ENCODE peak calls at places on chromosome 9, in four cellular contexts. H is GM12878, I is HepG2, F is K562. R is an unnamed sample.

GRCh38 chr9:133224762-133225161 is 15.7 kb upstream of the OBP2B start:
- DNase-seq in H (no peak), I (no peak), F (no peak), R (no peak)

GRCh38 chr9:37127018-37127417 is 6.6 kb downstream of the ZCCHC7 start:
- DNase-seq in H (no peak), I (no peak), F (no peak), R (no peak)

GRCh38 chr9:12859704-12860251 is 85.0 kb downstream of the LURAP1L start:
- DNase-seq in H (no peak), I (no peak), F (no peak), R (no peak)

GRCh38 chr9:6816581-6816980 is 58.8 kb downstream of the KDM4C start:
- DNase-seq in H (no peak), I (no peak), F (no peak), R (no peak)

GRCh38 chr9:19028835-19029451 is 4.1 kb downstream of the SAXO1 start:
- DNase-seq in H (no peak), I (peak; percentile 54), F (peak; percentile 68), R (peak; percentile 86)

GRCh38 chr9:18861599-18862546 is 171.1 kb downstream of the SAXO1 start:
- DNase-seq in H (no peak), I (no peak), F (no peak), R (no peak)

GRCh38 chr9:106075568-106075967 is 381.2 kb downstream of the TMEM38B start:
- DNase-seq in H (no peak), I (no peak), F (no peak), R (no peak)

GRCh38 chr9:113381909-113382411 is 5.2 kb upstream of the HDHD3 start:
- DNase-seq in H (no peak), I (peak; percentile 89), F (no peak), R (no peak)

GRCh38 chr9:116549061-116549664 is 137.9 kb upstream of the TRIM32 start:
- DNase-seq in H (no peak), I (peak; percentile 91), F (peak; percentile 37), R (no peak)

GRCh38 chr9:137460363-137461315 is 1.5 kb upstream of the NSMF start:
- DNase-seq in H (no peak), I (no peak), F (no peak), R (no peak)

GRCh38 chr9:5435912-5436311 is 1.8 kb downstream of the PLGRKT start:
- DNase-seq in H (no peak), I (no peak), F (no peak), R (no peak)

GRCh38 chr9:34580358-34580757 is 9.2 kb downstream of the CNTFR start:
- DNase-seq in H (no peak), I (no peak), F (no peak), R (no peak)

GRCh38 chr9:130267930-130268329 is 2.4 kb downstream of the HMCN2 start:
- DNase-seq in H (no peak), I (no peak), F (no peak), R (no peak)

GRCh38 chr9:69745716-69746538 is 13.9 kb downstream of the PTAR1 start:
- DNase-seq in H (no peak), I (peak; percentile 14), F (peak; percentile 9), R (no peak)

GRCh38 chr9:137482094-137482781 is 23.1 kb upstream of the NSMF start:
- DNase-seq in H (peak; percentile 8), I (peak; percentile 31), F (peak; percentile 91), R (no peak)

GRCh38 chr9:88809836-88810235 is 181.4 kb upstream of the S1PR3 start:
- DNase-seq in H (no peak), I (no peak), F (no peak), R (no peak)

GRCh38 chr9:95004452-95005275 is 278.2 kb downstream of the AOPEP start:
- DNase-seq in H (no peak), I (peak; percentile 48), F (peak; percentile 63), R (peak; percentile 65)

GRCh38 chr9:133767625-133768024 is 29.5 kb upstream of the SARDH start:
- DNase-seq in H (no peak), I (no peak), F (no peak), R (no peak)

GRCh38 chr9:94758844-94759243 is 32.3 kb downstream of the AOPEP start:
- DNase-seq in H (no peak), I (no peak), F (no peak), R (no peak)

DNA sequence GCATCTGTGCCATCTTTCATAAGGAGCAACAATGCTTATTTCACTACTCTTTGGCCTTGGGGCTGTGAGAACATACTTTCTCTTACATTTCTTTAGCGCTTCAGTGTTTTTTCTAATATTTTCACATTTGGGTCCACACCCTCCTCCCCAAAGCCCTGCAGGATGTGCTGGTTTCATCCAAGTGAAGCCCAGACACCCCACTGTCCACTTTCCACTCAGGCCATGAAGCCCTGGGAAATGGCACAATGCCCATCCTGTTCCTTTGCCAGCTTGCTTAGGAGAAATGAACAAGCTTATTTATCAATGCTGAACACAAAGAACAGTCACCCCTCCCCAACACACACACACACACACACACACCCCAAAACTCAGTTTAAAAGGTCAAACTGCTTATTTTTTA is 17.3 kb upstream of the TMOD1 start:
- DNase-seq in H (no peak), I (no peak), F (no peak), R (no peak)
- TF ChIP-seq FOXK2 in H (no peak), I (no peak), F (no peak), R (no peak)

GRCh38 chr9:92003308-92004044 is 53.4 kb upstream of the ROR2 start:
- DNase-seq in H (no peak), I (no peak), F (no peak), R (no peak)
- TF ChIP-seq FOXK2 in H (no peak), I (no peak), F (no peak), R (no peak)

DNA sequence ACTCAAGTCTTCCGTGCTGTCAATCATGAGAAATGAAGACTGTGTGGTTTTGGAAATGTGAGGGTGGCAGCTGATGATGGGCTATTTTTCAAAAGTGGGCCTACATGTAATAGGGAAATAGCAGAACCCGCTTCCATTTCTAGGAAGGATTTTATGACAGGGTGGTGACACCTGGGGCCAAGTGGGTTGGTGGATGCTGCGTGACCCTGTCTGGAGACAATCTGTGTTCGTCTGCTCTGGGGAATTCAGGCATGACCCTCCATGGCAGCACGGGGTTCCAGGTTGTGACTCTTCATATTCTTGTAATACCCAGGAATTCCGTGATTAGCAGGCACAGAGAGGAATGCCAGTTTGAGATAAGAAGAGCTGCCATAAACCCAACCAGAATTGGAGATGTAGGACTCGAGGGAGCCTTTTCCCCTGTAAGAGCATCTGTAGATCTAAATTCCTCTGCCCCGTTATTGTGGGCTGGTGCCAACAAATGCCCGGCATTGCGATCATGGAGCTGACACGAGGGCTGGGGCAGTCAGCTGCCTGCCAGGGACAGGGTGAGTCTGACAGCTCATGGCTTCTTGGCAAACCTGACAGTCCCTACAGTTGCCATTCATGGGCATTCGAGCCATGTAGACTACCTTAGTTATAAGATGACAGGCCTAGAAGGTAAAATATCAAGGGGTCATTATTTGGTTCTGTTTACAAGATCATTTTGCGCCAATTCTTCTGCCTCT is 279.7 kb downstream of the GADD45G start:
- DNase-seq in H (no peak), I (no peak), F (no peak), R (no peak)
- TF ChIP-seq FOXK2 in H (no peak), I (no peak), F (no peak), R (no peak)

DNA sequence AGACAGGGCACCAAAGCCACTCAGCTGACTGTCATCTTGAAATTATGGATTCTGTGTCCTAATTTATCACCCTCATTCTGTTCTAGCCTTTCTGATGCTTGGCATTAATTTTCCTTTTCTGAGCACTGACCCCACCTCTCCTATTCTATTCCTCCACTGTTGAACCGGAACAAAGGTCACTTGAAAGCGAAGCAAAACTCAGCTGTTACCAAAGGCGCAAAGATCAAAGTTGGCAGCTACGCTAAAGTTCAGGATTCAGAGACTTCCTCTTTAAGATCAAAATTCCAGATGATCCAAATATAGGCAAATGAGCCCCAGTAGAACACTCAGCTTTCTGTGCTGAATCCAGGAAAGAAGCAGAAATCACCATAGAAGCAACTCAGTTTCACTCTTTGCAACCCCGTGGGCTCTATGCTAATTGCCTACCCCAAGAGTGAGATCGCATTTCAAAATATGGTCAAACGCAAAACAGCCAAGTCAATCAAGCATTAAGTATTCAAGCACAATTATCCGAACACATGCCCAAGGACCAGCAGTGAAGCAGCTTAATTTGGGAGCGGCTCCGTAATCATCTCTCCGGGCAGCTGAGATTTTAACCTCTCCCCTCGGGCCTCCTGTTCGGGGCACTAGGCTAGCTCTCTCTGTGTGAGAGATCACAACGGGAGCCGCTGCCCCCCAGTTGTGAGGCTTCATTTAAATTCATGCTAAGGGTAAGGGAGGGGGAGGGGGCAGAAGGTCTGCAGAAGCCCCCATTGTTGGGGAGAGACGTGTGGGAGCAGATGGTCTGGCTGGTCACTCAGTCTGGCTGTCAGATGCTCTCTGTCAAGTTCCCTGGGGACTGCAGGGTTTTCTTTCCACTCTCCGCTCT is 288.6 kb downstream of the ELAVL2 start:
- DNase-seq in H (no peak), I (peak; percentile 2), F (no peak), R (no peak)
- TF ChIP-seq FOXK2 in H (no peak), I (no peak), F (no peak), R (no peak)